ENCODE peak calls at places on chromosomes 7 and 10, in five cellular contexts. X, L, B, E and T are unnamed samples.

GRCh38 chr7:126303926-126304325 is 948.8 kb downstream of the GRM8 start:
- DNase-seq in X (no peak), L (no peak), B (no peak), E (no peak), T (no peak)

GRCh38 chr7:82600601-82601000 is 157.0 kb upstream of the CACNA2D1 start:
- DNase-seq in X (no peak), L (peak; percentile 13), B (no peak), E (no peak), T (no peak)

GRCh38 chr7:114481995-114482394 is 67.4 kb downstream of the FOXP2 start:
- DNase-seq in X (no peak), L (peak; percentile 69), B (no peak), E (no peak), T (no peak)

GRCh38 chr10:79027147-79028055 is 41.4 kb upstream of the ZMIZ1 start:
- DNase-seq in X (peak; percentile 34), L (no peak), B (no peak), E (no peak), T (no peak)

GRCh38 chr7:2582006-2582735 is 23.4 kb downstream of the IQCE start:
- DNase-seq in X (no peak), L (no peak), B (no peak), E (no peak), T (no peak)

GRCh38 chr7:22393825-22394458 is 37.0 kb upstream of the RAPGEF5 start:
- DNase-seq in X (no peak), L (peak; percentile 48), B (no peak), E (no peak), T (no peak)

GRCh38 chr7:28005848-28006233 is 174.8 kb downstream of the JAZF1 start:
- DNase-seq in X (no peak), L (no peak), B (no peak), E (no peak), T (no peak)

GRCh38 chr7:102813256-102814024 is 64.6 kb downstream of the FAM185A start:
- DNase-seq in X (no peak), L (no peak), B (no peak), E (no peak), T (no peak)

GRCh38 chr10:22992621-22993020 is 64.8 kb downstream of the ARMC3 start:
- DNase-seq in X (no peak), L (no peak), B (no peak), E (no peak), T (no peak)

GRCh38 chr10:14782691-14783363 is 8.1 kb upstream of the FAM107B start:
- DNase-seq in X (no peak), L (no peak), B (no peak), E (no peak), T (no peak)

GRCh38 chr10:5942471-5942870 is 34.9 kb downstream of the IL15RA start:
- DNase-seq in X (peak; percentile 48), L (no peak), B (peak; percentile 69), E (peak; percentile 67), T (no peak)

GRCh38 chr7:104368006-104368405 is 39.6 kb downstream of the LHFPL3 start:
- DNase-seq in X (no peak), L (no peak), B (no peak), E (no peak), T (no peak)

DNA sequence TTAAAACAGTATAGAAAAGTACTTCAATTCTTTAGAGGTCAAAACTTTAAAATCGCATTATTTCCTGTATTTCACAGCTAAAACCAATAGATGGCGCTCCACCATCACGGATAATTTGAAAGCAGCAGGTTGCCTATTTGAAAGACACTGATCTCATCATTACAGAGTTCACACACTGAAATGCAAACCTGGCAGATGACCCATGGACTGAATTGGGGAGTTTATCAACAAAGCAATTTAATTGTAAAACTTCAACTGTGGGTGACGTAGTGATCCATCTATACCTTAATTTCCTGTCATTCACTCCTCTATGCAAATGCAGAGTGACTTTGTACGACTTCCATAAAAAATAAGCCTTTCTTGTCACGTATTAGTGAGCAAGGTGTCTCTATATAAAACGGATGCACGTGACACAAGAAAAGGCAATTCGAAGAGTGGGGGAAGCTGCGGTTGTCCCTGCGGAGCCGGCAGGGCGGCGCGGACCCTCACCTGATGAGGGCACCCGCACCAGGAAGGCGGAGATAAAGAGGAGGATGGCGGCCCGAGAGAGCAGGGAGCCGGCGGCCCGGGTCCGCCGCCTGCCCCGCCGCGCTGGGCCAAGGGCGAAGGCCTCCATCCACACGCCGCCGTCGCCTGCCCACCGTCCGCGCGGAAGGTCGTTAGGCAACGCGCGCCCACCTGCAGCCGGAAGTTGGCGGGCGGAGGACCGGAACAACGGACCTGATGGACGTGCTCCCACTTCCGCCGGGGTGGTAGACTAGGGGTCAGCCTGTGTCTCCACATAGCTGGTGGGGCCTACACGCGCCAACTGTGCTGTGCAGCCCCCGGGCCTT is at the start of gene ZPBP:
- DNase-seq in X (peak; percentile 47), L (peak; percentile 4), B (no peak), E (no peak), T (no peak)
- H3K27ac ChIP-seq in X (no peak within 1 kb of the TSS), L (no peak within 1 kb of the TSS), B (no peak within 1 kb of the TSS), E (no peak within 1 kb of the TSS), T (no peak within 1 kb of the TSS)

GRCh38 chr10:88065384-88066049 is 202.1 kb downstream of the PTEN start:
- DNase-seq in X (no peak), L (no peak), B (no peak), E (no peak), T (no peak)
- H3K27ac ChIP-seq in X (no peak overlapping the region), L (no peak overlapping the region), B (peak overlapping the region; percentile 84), E (no peak overlapping the region), T (no peak overlapping the region)

DNA sequence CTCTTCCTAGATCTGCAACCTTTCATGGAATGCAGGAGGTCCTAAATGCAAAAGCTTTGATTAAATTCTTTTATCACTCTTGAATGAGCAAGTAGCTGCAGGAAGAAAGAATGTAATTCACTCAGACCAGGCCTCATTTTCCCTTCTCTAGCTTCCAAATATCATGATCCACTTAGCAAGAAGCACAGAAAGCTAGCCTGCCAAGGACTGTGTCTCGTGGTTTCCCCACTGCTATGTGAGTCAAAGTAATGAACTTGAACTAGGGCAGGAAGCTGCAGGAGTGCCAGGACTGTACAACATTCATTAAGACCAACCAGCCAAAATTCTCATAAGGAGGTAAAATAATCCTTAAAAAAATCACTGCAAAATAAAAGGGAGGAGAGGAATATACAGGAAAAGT is 379.2 kb downstream of the CALN1 start:
- DNase-seq in X (no peak), L (no peak), B (no peak), E (peak; percentile 35), T (no peak)
- H3K27ac ChIP-seq in X (peak overlapping the region; percentile 59), L (no peak overlapping the region), B (no peak overlapping the region), E (no peak overlapping the region), T (no peak overlapping the region)

DNA sequence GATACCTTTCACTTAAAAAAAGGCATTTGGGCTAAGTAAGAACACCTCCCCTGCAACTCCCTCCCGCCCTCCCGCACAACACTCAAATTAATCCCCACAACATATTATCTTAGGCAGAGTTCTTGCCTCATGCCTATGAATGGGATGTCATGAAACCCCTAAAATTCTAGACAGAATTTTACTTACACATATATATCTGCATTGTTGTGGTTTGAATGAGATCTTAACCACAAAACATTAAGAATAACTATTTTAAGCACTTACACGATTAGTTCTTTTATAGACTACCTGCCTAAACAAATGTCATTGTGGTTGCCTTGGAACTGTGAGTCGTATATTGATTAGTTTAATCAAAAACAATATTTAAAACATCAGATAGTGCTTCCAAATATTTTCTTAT is 4.5 kb upstream of the ITGB1 start:
- DNase-seq in X (no peak), L (no peak), B (no peak), E (no peak), T (no peak)
- H3K27ac ChIP-seq in X (peak overlapping the region; percentile 52), L (peak overlapping the region; percentile 71), B (peak overlapping the region; percentile 71), E (peak overlapping the region; percentile 83), T (no peak overlapping the region)